ENCODE peak calls at places on chromosome X, in eight cellular contexts. A is neural progenitor cell, N is GM23338, Z is DND-41, Y is activated T-cell treated with anti-CD3 and anti-CD28 coated beads for 1 hour, P is LHCN-M2, G is psoas muscle, R is A549. U is an unnamed sample.

GRCh38 chrX:34404386-34405070 is 252.6 kb downstream of the TMEM47 start:
- DNase-seq in A (no peak), N (no peak), Z (no peak), Y (no peak), P (peak; percentile 47), G (no peak), R (no peak), U (no peak)

GRCh38 chrX:10325606-10326005 is 168.8 kb downstream of the CLCN4 start:
- DNase-seq in A (no peak), N (no peak), Z (no peak), Y (no peak), P (peak; percentile 29), G (no peak), R (no peak), U (no peak)

GRCh38 chrX:152806035-152806434 is 24.5 kb downstream of the CETN2 start:
- DNase-seq in A (no peak), N (no peak), Z (no peak), Y (no peak), P (peak; percentile 64), G (no peak), R (no peak), U (no peak)

GRCh38 chrX:54359408-54359807 is 1.6 kb upstream of the WNK3 start:
- DNase-seq in A (no peak), N (no peak), Z (no peak), Y (no peak), P (no peak), G (no peak), R (no peak), U (no peak)

GRCh38 chrX:148288451-148288850 is 212.0 kb upstream of the AFF2 start:
- DNase-seq in A (no peak), N (no peak), Z (no peak), Y (no peak), P (no peak), G (no peak), R (no peak), U (peak; percentile 16)

GRCh38 chrX:39821011-39821708 is 276.6 kb downstream of the BCOR start:
- DNase-seq in A (peak; percentile 86), N (peak; percentile 53), Z (no peak), Y (peak; percentile 1), P (no peak), G (peak; percentile 57), R (peak; percentile 33), U (peak; percentile 64)

GRCh38 chrX:136146614-136147319 is 566 bp upstream of the FHL1 start:
- DNase-seq in A (peak; percentile 49), N (peak; percentile 33), Z (peak; percentile 27), Y (peak; percentile 3), P (no peak), G (peak; percentile 53), R (peak; percentile 12), U (peak; percentile 56)

GRCh38 chrX:131816551-131817136 is 206.5 kb upstream of the STK26 start:
- DNase-seq in A (no peak), N (no peak), Z (peak; percentile 41), Y (peak; percentile 46), P (no peak), G (peak; percentile 65), R (no peak), U (peak; percentile 80)

GRCh38 chrX:47059142-47059874 is 18.9 kb upstream of the RGN start:
- DNase-seq in A (no peak), N (no peak), Z (no peak), Y (no peak), P (no peak), G (no peak), R (no peak), U (no peak)

GRCh38 chrX:70553516-70553915 is 108.9 kb downstream of the DLG3 start:
- DNase-seq in A (no peak), N (no peak), Z (no peak), Y (no peak), P (no peak), G (no peak), R (no peak), U (no peak)

U was measured in astrocyte of the hippocampus.